ENCODE peak calls at places on chromosomes 6 and 20, in six cellular contexts. B, Z, P, C, E and D are unnamed samples.

GRCh38 chr20:703426-703825 is 27.8 kb upstream of the SCRT2 start:
- DNase-seq in B (no peak), Z (no peak), P (no peak), C (no peak), E (no peak), D (no peak)

GRCh38 chr6:157335829-157336228 is 12.5 kb upstream of the TMEM242 start:
- DNase-seq in B (no peak), Z (no peak), P (no peak), C (no peak), E (no peak), D (no peak)

GRCh38 chr6:34496103-34496685 is 30.3 kb downstream of the PACSIN1 start:
- DNase-seq in B (no peak), Z (no peak), P (no peak), C (no peak), E (no peak), D (no peak)

GRCh38 chr6:223763-224162 is 68.5 kb upstream of the DUSP22 start:
- DNase-seq in B (no peak), Z (no peak), P (no peak), C (no peak), E (no peak), D (no peak)

GRCh38 chr6:13247627-13248026 is 80.7 kb downstream of the TBC1D7 start:
- DNase-seq in B (no peak), Z (no peak), P (no peak), C (no peak), E (no peak), D (no peak)

GRCh38 chr6:20868397-20869185 is 334.3 kb downstream of the CDKAL1 start:
- DNase-seq in B (no peak), Z (no peak), P (no peak), C (peak; percentile 22), E (no peak), D (peak; percentile 9)

GRCh38 chr6:144993870-144994269 is 708.7 kb downstream of the UTRN start:
- DNase-seq in B (no peak), Z (no peak), P (no peak), C (no peak), E (no peak), D (no peak)

GRCh38 chr6:130625825-130626500 is 201.2 kb upstream of the SMLR1 start:
- DNase-seq in B (no peak), Z (no peak), P (no peak), C (no peak), E (no peak), D (no peak)

GRCh38 chr6:63372951-63373533 is 53.3 kb upstream of the LGSN start:
- DNase-seq in B (no peak), Z (no peak), P (no peak), C (no peak), E (no peak), D (no peak)

GRCh38 chr20:19096847-19097246 is 115.6 kb upstream of the SLC24A3 start:
- DNase-seq in B (no peak), Z (no peak), P (no peak), C (no peak), E (no peak), D (no peak)

GRCh38 chr6:10403385-10404106 is 11.3 kb downstream of the TFAP2A start:
- DNase-seq in B (no peak), Z (no peak), P (no peak), C (no peak), E (peak; percentile 66), D (peak; percentile 33)

GRCh38 chr20:53576586-53577318 is 16.9 kb downstream of the ZNF217 start:
- DNase-seq in B (no peak), Z (no peak), P (no peak), C (no peak), E (no peak), D (no peak)